ENCODE peak calls at places on chromosomes 16 and 17, in nine cellular contexts. One of them, this sample, is unnamed. For H3K36me3, the result is how much of the 10 kb centered on the place peaks cover.

GRCh38 chr17:10789694-10790271 is 14.1 kb downstream of the TMEM238L start:
- DNase-seq in body of pancreas: no peak
- DNase-seq in left lung: no peak
- DNase-seq in tibial nerve: no peak
- DNase-seq in testis: no peak
- DNase-seq in stomach: no peak
- DNase-seq in neuronal stem cell: no peak
- DNase-seq in adrenal gland: no peak
- DNase-seq in lung: no peak
- DNase-seq in this sample: no peak

GRCh38 chr16:89170346-89171215 is 967 bp upstream of the CDH15 start:
- DNase-seq in body of pancreas: peak
- DNase-seq in left lung: peak
- DNase-seq in tibial nerve: no peak
- DNase-seq in testis: no peak
- DNase-seq in stomach: peak
- DNase-seq in neuronal stem cell: no peak
- DNase-seq in adrenal gland: no peak
- DNase-seq in lung: peak
- DNase-seq in this sample: no peak

GRCh38 chr16:86354641-86355040 is 155.7 kb upstream of the FOXF1 start:
- DNase-seq in body of pancreas: no peak
- DNase-seq in left lung: no peak
- DNase-seq in tibial nerve: no peak
- DNase-seq in testis: no peak
- DNase-seq in stomach: no peak
- DNase-seq in neuronal stem cell: no peak
- DNase-seq in adrenal gland: no peak
- DNase-seq in lung: no peak
- DNase-seq in this sample: no peak

GRCh38 chr16:10992797-10993196 is 48.4 kb downstream of the CLEC16A start:
- DNase-seq in body of pancreas: no peak
- DNase-seq in left lung: no peak
- DNase-seq in tibial nerve: no peak
- DNase-seq in testis: no peak
- DNase-seq in stomach: peak
- DNase-seq in neuronal stem cell: no peak
- DNase-seq in adrenal gland: peak
- DNase-seq in lung: no peak
- DNase-seq in this sample: no peak

GRCh38 chr16:9689597-9689996 is 492.6 kb downstream of the GRIN2A start:
- DNase-seq in body of pancreas: no peak
- DNase-seq in left lung: no peak
- DNase-seq in tibial nerve: no peak
- DNase-seq in testis: no peak
- DNase-seq in stomach: no peak
- DNase-seq in neuronal stem cell: no peak
- DNase-seq in adrenal gland: no peak
- DNase-seq in lung: no peak
- DNase-seq in this sample: no peak

GRCh38 chr16:65249768-65250167 is 127.9 kb upstream of the CDH11 start:
- DNase-seq in body of pancreas: peak
- DNase-seq in left lung: no peak
- DNase-seq in tibial nerve: peak
- DNase-seq in testis: peak
- DNase-seq in stomach: peak
- DNase-seq in neuronal stem cell: no peak
- DNase-seq in adrenal gland: peak
- DNase-seq in lung: peak
- DNase-seq in this sample: no peak

GRCh38 chr17:7352910-7353635 is 1.1 kb downstream of the KCTD11 start:
- DNase-seq in body of pancreas: no peak
- DNase-seq in left lung: peak
- DNase-seq in tibial nerve: no peak
- DNase-seq in testis: no peak
- DNase-seq in stomach: no peak
- DNase-seq in neuronal stem cell: no peak
- DNase-seq in adrenal gland: no peak
- DNase-seq in lung: no peak
- DNase-seq in this sample: no peak

GRCh38 chr17:37182786-37183185 is 193.0 kb upstream of the C17orf78 start:
- DNase-seq in body of pancreas: no peak
- DNase-seq in left lung: no peak
- DNase-seq in tibial nerve: no peak
- DNase-seq in testis: no peak
- DNase-seq in stomach: no peak
- DNase-seq in neuronal stem cell: no peak
- DNase-seq in adrenal gland: no peak
- DNase-seq in lung: no peak
- DNase-seq in this sample: no peak

GRCh38 chr17:57834146-57834741 is 15.6 kb downstream of the MRPS23 start:
- DNase-seq in body of pancreas: peak
- DNase-seq in left lung: no peak
- DNase-seq in tibial nerve: no peak
- DNase-seq in testis: peak
- DNase-seq in stomach: peak
- DNase-seq in neuronal stem cell: no peak
- DNase-seq in adrenal gland: peak
- DNase-seq in lung: no peak
- DNase-seq in this sample: no peak

GRCh38 chr16:30473231-30474061 is 904 bp downstream of the ITGAL start:
- DNase-seq in body of pancreas: no peak
- DNase-seq in left lung: peak
- DNase-seq in tibial nerve: no peak
- DNase-seq in testis: no peak
- DNase-seq in stomach: no peak
- DNase-seq in neuronal stem cell: no peak
- DNase-seq in adrenal gland: no peak
- DNase-seq in lung: no peak
- DNase-seq in this sample: peak

GRCh38 chr17:15947331-15947730 is 2.4 kb downstream of the ADORA2B start:
- DNase-seq in body of pancreas: no peak
- DNase-seq in left lung: no peak
- DNase-seq in tibial nerve: no peak
- DNase-seq in testis: no peak
- DNase-seq in stomach: no peak
- DNase-seq in neuronal stem cell: no peak
- DNase-seq in adrenal gland: no peak
- DNase-seq in lung: no peak
- DNase-seq in this sample: no peak

GRCh38 chr17:39235555-39236221 is 9.9 kb upstream of the STAC2 start:
- DNase-seq in body of pancreas: peak
- DNase-seq in left lung: no peak
- DNase-seq in tibial nerve: no peak
- DNase-seq in testis: peak
- DNase-seq in stomach: no peak
- DNase-seq in neuronal stem cell: peak
- DNase-seq in adrenal gland: peak
- DNase-seq in lung: no peak
- DNase-seq in this sample: peak

GRCh38 chr17:42989726-42990652 is 8.2 kb upstream of the RPL27 start:
- DNase-seq in body of pancreas: no peak
- DNase-seq in left lung: no peak
- DNase-seq in tibial nerve: no peak
- DNase-seq in testis: no peak
- DNase-seq in stomach: no peak
- DNase-seq in neuronal stem cell: no peak
- DNase-seq in adrenal gland: no peak
- DNase-seq in lung: no peak
- DNase-seq in this sample: no peak

GRCh38 chr16:51150159-51150893 is 744 bp downstream of the SALL1 start:
- DNase-seq in body of pancreas: no peak
- DNase-seq in left lung: peak
- DNase-seq in tibial nerve: no peak
- DNase-seq in testis: no peak
- DNase-seq in stomach: no peak
- DNase-seq in neuronal stem cell: no peak
- DNase-seq in adrenal gland: no peak
- DNase-seq in lung: no peak
- DNase-seq in this sample: no peak

GRCh38 chr17:72025113-72025512 is 95.7 kb upstream of the SOX9 start:
- DNase-seq in body of pancreas: no peak
- DNase-seq in left lung: no peak
- DNase-seq in tibial nerve: no peak
- DNase-seq in testis: no peak
- DNase-seq in stomach: no peak
- DNase-seq in neuronal stem cell: no peak
- DNase-seq in adrenal gland: no peak
- DNase-seq in lung: no peak
- DNase-seq in this sample: no peak

GRCh38 chr17:72034000-72034399 is 86.8 kb upstream of the SOX9 start:
- DNase-seq in body of pancreas: no peak
- DNase-seq in left lung: no peak
- DNase-seq in tibial nerve: no peak
- DNase-seq in testis: no peak
- DNase-seq in stomach: no peak
- DNase-seq in neuronal stem cell: no peak
- DNase-seq in adrenal gland: no peak
- DNase-seq in lung: no peak
- DNase-seq in this sample: no peak

GRCh38 chr17:72033311-72033710 is 87.5 kb upstream of the SOX9 start:
- DNase-seq in body of pancreas: no peak
- DNase-seq in left lung: no peak
- DNase-seq in tibial nerve: no peak
- DNase-seq in testis: no peak
- DNase-seq in stomach: no peak
- DNase-seq in neuronal stem cell: no peak
- DNase-seq in adrenal gland: no peak
- DNase-seq in lung: no peak
- DNase-seq in this sample: no peak

GRCh38 chr17:72031219-72031906 is 89.5 kb upstream of the SOX9 start:
- DNase-seq in body of pancreas: no peak
- DNase-seq in left lung: no peak
- DNase-seq in tibial nerve: no peak
- DNase-seq in testis: no peak
- DNase-seq in stomach: no peak
- DNase-seq in neuronal stem cell: no peak
- DNase-seq in adrenal gland: no peak
- DNase-seq in lung: no peak
- DNase-seq in this sample: no peak

DNA sequence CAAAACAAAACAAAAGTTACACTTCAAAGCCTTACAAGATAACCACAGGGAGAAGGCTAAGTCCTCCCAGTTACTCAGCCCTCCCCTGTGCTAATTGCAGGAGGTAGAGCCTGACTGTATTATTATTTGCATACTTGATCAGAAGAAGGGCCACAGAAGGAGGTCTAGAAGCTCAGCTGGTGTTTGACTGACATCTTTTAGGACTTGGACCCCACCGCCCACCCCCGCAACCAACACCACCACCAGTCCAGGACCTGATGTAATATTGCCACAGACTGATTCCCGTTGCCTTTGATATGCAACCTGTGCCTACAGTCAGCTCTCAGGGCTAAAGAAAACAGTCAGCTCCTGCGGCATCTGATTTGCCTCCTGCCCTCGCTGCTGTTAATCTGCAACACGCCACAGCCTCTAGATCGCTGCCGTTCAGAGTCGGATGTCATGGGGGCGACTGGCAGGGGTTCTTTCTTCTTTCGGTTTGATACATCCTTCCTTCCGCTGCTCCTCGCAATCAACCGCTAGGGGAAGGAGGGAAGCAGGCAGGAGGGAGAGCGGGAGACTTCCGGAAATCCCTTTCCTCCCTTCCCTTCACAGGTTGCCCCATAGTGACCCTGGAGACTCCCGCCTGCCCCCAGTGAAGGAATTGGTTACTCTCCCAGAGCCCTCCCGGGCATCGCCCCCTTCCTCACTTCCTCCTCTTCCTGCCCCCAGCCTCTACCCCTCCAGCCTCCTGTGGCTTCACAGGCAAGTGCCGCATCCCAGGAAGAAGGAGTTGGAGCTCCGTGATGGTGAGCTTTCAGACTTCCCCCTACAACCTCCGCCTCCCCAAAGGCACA is 90.5 kb upstream of the SOX9 start:
- DNase-seq in body of pancreas: peak
- DNase-seq in left lung: peak
- DNase-seq in tibial nerve: peak
- DNase-seq in testis: peak
- DNase-seq in stomach: peak
- DNase-seq in neuronal stem cell: peak
- DNase-seq in adrenal gland: peak
- DNase-seq in lung: peak
- DNase-seq in this sample: no peak
- H3K27ac ChIP-seq in body of pancreas: peak
- H3K27ac ChIP-seq in left lung: no peak
- H3K27ac ChIP-seq in tibial nerve: no peak
- H3K27ac ChIP-seq in testis: peak
- H3K27ac ChIP-seq in stomach: no peak
- H3K27ac ChIP-seq in neuronal stem cell: peak
- H3K27ac ChIP-seq in adrenal gland: no peak
- H3K27ac ChIP-seq in lung: no peak
- H3K27ac ChIP-seq in this sample: no peak

DNA sequence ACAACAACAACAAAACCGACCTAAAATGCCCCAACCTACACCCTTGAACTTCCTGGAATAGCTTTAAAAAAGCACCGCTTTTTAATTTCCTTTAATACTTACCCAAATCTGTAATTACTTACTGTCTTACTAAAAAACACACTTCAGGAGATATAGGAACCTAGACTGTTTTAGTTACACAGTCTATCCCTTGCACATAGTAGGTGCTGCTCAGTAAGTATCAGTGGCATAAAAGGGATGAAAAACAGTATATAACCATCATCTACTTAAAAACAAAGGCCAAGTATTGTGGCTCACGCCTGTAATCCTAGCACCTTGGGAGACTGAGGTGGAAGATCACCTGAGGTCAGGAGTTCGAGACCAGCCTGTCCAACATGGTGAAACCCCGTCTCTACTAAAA is 6.1 kb downstream of the SUMO2 start:
- DNase-seq in body of pancreas: no peak
- DNase-seq in left lung: no peak
- DNase-seq in tibial nerve: no peak
- DNase-seq in testis: no peak
- DNase-seq in stomach: no peak
- DNase-seq in neuronal stem cell: no peak
- DNase-seq in adrenal gland: no peak
- DNase-seq in lung: no peak
- DNase-seq in this sample: no peak
- H3K36me3 ChIP-seq in body of pancreas: under half
- H3K36me3 ChIP-seq in left lung: under half
- H3K36me3 ChIP-seq in tibial nerve: half or more
- H3K36me3 ChIP-seq in testis: under half
- H3K36me3 ChIP-seq in stomach: half or more
- H3K36me3 ChIP-seq in neuronal stem cell: under half
- H3K36me3 ChIP-seq in adrenal gland: under half
- H3K36me3 ChIP-seq in lung: under half
- H3K36me3 ChIP-seq in this sample: under half

GRCh38 chr17:21275579-21276339 is 8.8 kb upstream of the MAP2K3 start:
- DNase-seq in body of pancreas: peak
- DNase-seq in left lung: peak
- DNase-seq in tibial nerve: peak
- DNase-seq in testis: peak
- DNase-seq in stomach: peak
- DNase-seq in neuronal stem cell: peak
- DNase-seq in adrenal gland: peak
- DNase-seq in lung: peak
- DNase-seq in this sample: peak
- H3K27ac ChIP-seq in body of pancreas: peak
- H3K27ac ChIP-seq in left lung: peak
- H3K27ac ChIP-seq in tibial nerve: peak
- H3K27ac ChIP-seq in testis: no peak
- H3K27ac ChIP-seq in stomach: peak
- H3K27ac ChIP-seq in neuronal stem cell: no peak
- H3K27ac ChIP-seq in adrenal gland: no peak
- H3K27ac ChIP-seq in lung: peak
- H3K27ac ChIP-seq in this sample: peak

GRCh38 chr16:75243667-75244224 is 7.7 kb downstream of the BCAR1 start:
- DNase-seq in body of pancreas: no peak
- DNase-seq in left lung: peak
- DNase-seq in tibial nerve: no peak
- DNase-seq in testis: no peak
- DNase-seq in stomach: no peak
- DNase-seq in neuronal stem cell: no peak
- DNase-seq in adrenal gland: no peak
- DNase-seq in lung: no peak
- DNase-seq in this sample: no peak
- H3K36me3 ChIP-seq in body of pancreas: under half
- H3K36me3 ChIP-seq in left lung: under half
- H3K36me3 ChIP-seq in tibial nerve: under half
- H3K36me3 ChIP-seq in testis: under half
- H3K36me3 ChIP-seq in stomach: under half
- H3K36me3 ChIP-seq in neuronal stem cell: under half
- H3K36me3 ChIP-seq in adrenal gland: under half
- H3K36me3 ChIP-seq in lung: under half
- H3K36me3 ChIP-seq in this sample: under half